ENCODE peak calls at places on chromosomes 6 and 20, in seven cellular contexts. F is CD8-positive, alpha-beta T cell; X is spleen; S is OCI-LY7; J is pancreas; V is hepatocyte; I is endodermal cell. K is an unnamed sample.

GRCh38 chr6:122400467-122401089 is 1.1 kb downstream of the HSF2 start:
- DNase-seq in F (no peak), X (no peak), S (peak; percentile 10), J (no peak), V (no peak), I (no peak), K (no peak)

GRCh38 chr6:2977799-2978558 is 6.6 kb upstream of the SERPINB6 start:
- DNase-seq in F (no peak), X (no peak), S (no peak), J (no peak), V (no peak), I (no peak), K (no peak)

GRCh38 chr20:59042151-59042795 is at the start of gene PRELID3B:
- DNase-seq in F (no peak), X (no peak), S (peak; percentile 32), J (peak; percentile 31), V (peak; percentile 34), I (no peak), K (peak; percentile 76)

GRCh38 chr6:89510393-89510792 is 77.4 kb downstream of the ANKRD6 start:
- DNase-seq in F (no peak), X (no peak), S (no peak), J (no peak), V (no peak), I (no peak), K (no peak)

GRCh38 chr6:107230024-107230423 is 114.7 kb upstream of the BEND3 start:
- DNase-seq in F (no peak), X (no peak), S (no peak), J (no peak), V (no peak), I (no peak), K (no peak)

GRCh38 chr6:138944412-138944811 is 43.6 kb downstream of the REPS1 start:
- DNase-seq in F (no peak), X (no peak), S (no peak), J (no peak), V (no peak), I (no peak), K (no peak)

GRCh38 chr6:125285936-125286335 is 15.8 kb downstream of the HDDC2 start:
- DNase-seq in F (no peak), X (no peak), S (no peak), J (no peak), V (no peak), I (no peak), K (no peak)

GRCh38 chr6:52995913-52996685 is 1.0 kb upstream of the GSTA4 start:
- DNase-seq in F (peak; percentile 69), X (peak; percentile 78), S (peak; percentile 63), J (no peak), V (peak; percentile 33), I (peak; percentile 78), K (peak; percentile 56)

GRCh38 chr20:63273635-63274380 is 1.2 kb downstream of the ARFGAP1 start:
- DNase-seq in F (no peak), X (no peak), S (no peak), J (no peak), V (peak; percentile 74), I (no peak), K (no peak)

GRCh38 chr6:158861686-158862381 is 42.7 kb upstream of the EZR start:
- DNase-seq in F (no peak), X (no peak), S (no peak), J (no peak), V (peak; percentile 44), I (no peak), K (no peak)

GRCh38 chr20:56733967-56734366 is 104.9 kb downstream of the TFAP2C start:
- DNase-seq in F (no peak), X (no peak), S (no peak), J (no peak), V (no peak), I (peak; percentile 72), K (no peak)

GRCh38 chr6:169789146-169789943 is 37.9 kb downstream of the ERMARD start:
- DNase-seq in F (peak; percentile 38), X (no peak), S (no peak), J (no peak), V (no peak), I (peak; percentile 66), K (no peak)
- TF ChIP-seq CTCF in F (no peak), X (no peak), S (no peak), J (no peak), V (no peak), I (peak; percentile 45), K (no peak)

GRCh38 chr6:4844108-4844507 is 67.9 kb downstream of the CDYL start:
- DNase-seq in F (no peak), X (no peak), S (no peak), J (no peak), V (no peak), I (peak; percentile 72), K (no peak)
- H3K9me3 ChIP-seq in F (peaks cover 4% of the 10 kb centered on the region), X (peaks cover 64% of the 10 kb centered on the region), S (peaks cover 34% of the 10 kb centered on the region), J (no peaks in the 10 kb centered on the region), V (peaks cover 17% of the 10 kb centered on the region), I (peaks cover 51% of the 10 kb centered on the region), K (peaks cover 28% of the 10 kb centered on the region)

GRCh38 chr6:128725271-128726233 is 157.4 kb upstream of the LAMA2 start:
- DNase-seq in F (no peak), X (no peak), S (peak; percentile 20), J (no peak), V (peak; percentile 64), I (peak; percentile 59), K (peak; percentile 63)

GRCh38 chr6:128736780-128737179 is 146.2 kb upstream of the LAMA2 start:
- DNase-seq in F (no peak), X (no peak), S (no peak), J (no peak), V (no peak), I (no peak), K (no peak)

GRCh38 chr6:128727500-128727899 is 155.4 kb upstream of the LAMA2 start:
- DNase-seq in F (no peak), X (no peak), S (no peak), J (no peak), V (no peak), I (no peak), K (no peak)

DNA sequence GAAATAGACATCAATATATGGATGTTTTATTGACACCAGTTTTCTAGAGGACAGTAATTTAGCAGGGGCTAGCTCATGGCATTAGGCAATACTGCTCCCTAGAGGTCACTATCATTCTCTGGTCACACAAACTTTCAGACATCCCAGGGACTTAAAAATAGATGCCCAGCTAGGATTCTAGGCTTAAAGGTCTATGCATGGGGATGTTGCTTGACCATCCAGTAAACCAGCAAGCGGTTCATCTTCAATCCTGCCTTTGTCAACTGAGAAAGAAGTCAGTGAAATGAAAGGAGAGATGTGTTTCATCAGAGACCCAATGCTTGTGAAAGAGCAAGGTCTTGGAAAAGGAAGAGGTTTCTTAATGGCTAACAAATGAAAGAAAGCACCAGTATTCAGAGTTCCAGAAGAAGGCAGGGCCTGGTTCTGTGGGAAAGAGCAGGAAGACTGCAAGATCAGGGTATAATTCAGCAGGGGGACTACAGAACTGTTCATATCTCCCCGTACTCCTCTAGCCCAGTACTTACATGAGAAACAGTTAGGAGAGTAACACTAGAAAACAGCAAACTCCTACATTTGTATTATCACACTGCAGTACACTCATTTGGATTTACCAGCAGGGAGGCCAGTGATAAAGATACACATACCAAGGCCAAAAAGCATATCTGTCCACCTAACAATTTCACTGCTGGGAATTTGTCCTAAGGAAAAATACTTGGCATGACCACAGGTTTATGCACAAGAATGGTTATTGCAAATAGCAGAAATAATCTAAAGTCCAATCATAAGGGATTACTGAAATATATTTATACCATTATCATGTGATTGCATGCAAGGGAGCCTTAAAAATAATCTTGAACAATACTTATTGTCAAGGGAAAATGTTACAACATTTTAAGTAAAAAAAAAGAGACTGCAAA is 151.4 kb upstream of the LAMA2 start:
- DNase-seq in F (no peak), X (no peak), S (no peak), J (no peak), V (peak; percentile 45), I (peak; percentile 64), K (no peak)
- H3K4me1 ChIP-seq in F (no peaks in the 10 kb centered on the region), X (no peaks in the 10 kb centered on the region), S (no peaks in the 10 kb centered on the region), J (no peaks in the 10 kb centered on the region), V (no peaks in the 10 kb centered on the region), I (no peaks in the 10 kb centered on the region), K (no peaks in the 10 kb centered on the region)

DNA sequence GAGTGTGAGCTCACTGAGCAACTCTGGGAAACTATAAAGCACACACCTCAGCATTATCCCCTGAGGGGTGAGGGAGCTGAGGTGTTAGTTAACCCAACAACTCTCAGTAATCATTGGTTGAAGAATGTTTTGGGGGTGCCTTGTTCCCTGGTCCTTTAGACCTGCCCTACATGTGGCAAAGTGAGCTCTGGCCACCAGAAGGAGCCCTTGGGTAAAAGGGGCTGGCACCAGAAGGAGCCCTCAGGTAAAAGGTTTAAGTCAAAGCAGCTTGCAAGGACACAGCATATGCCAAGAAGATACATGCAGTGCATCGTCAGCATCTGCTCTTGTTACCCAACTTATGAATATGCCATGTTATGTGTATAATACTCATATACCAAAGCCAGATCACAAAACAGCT is 1081.7 kb downstream of the KIF16B start:
- DNase-seq in F (no peak), X (no peak), S (no peak), J (no peak), V (peak; percentile 12), I (peak; percentile 83), K (no peak)
- TF ChIP-seq CTCF in F (no peak), X (no peak), S (peak; percentile 47), J (no peak), V (peak; percentile 33), I (peak; percentile 85), K (no peak)

K was measured in mucosa of descending colon.